ENCODE peak calls at places on chromosome 5, in eight cellular contexts. B, J, V, I, N, R, E and G are unnamed samples.

GRCh38 chr5:10351199-10351881 is 2.2 kb upstream of the MARCHF6 start:
- DNase-seq in B (no peak), J (no peak), V (no peak), I (peak), N (peak), R (no peak), E (no peak), G (peak)

GRCh38 chr5:150516011-150516410 is 8.1 kb downstream of the NDST1 start:
- DNase-seq in B (no peak), J (no peak), V (no peak), I (no peak), N (no peak), R (no peak), E (peak), G (peak)

GRCh38 chr5:73120222-73121108 is at the start of gene TMEM171:
- DNase-seq in B (no peak), J (no peak), V (no peak), I (no peak), N (peak), R (peak), E (no peak), G (peak)

GRCh38 chr5:131613423-131613822 is 21.6 kb downstream of the RAPGEF6 start:
- DNase-seq in B (no peak), J (no peak), V (no peak), I (no peak), N (no peak), R (no peak), E (no peak), G (no peak)

GRCh38 chr5:5192681-5193080 is 52.6 kb downstream of the ADAMTS16 start:
- DNase-seq in B (no peak), J (no peak), V (no peak), I (no peak), N (no peak), R (no peak), E (no peak), G (no peak)

GRCh38 chr5:154365823-154366222 is 80.0 kb upstream of the SAP30L start:
- DNase-seq in B (no peak), J (no peak), V (no peak), I (no peak), N (peak), R (no peak), E (no peak), G (peak)

GRCh38 chr5:168681556-168682183 is 102.5 kb upstream of the PANK3 start:
- DNase-seq in B (peak), J (no peak), V (no peak), I (no peak), N (no peak), R (peak), E (peak), G (peak)

GRCh38 chr5:14946813-14947640 is 75.4 kb upstream of the ANKH start:
- DNase-seq in B (no peak), J (no peak), V (no peak), I (no peak), N (peak), R (peak), E (no peak), G (no peak)

GRCh38 chr5:180080670-180081280 is 9.2 kb upstream of the RNF130 start:
- DNase-seq in B (no peak), J (no peak), V (no peak), I (no peak), N (no peak), R (no peak), E (no peak), G (no peak)

GRCh38 chr5:1542755-1543154 is 19.0 kb upstream of the LPCAT1 start:
- DNase-seq in B (no peak), J (no peak), V (no peak), I (no peak), N (peak), R (no peak), E (no peak), G (no peak)

GRCh38 chr5:88143693-88144218 is 124.9 kb downstream of the TMEM161B start:
- DNase-seq in B (no peak), J (no peak), V (no peak), I (no peak), N (no peak), R (peak), E (no peak), G (no peak)

GRCh38 chr5:56055287-56055686 is 60.5 kb upstream of the IL6ST start:
- DNase-seq in B (no peak), J (no peak), V (no peak), I (no peak), N (no peak), R (no peak), E (no peak), G (no peak)

GRCh38 chr5:147734839-147735238 is 47.7 kb downstream of the JAKMIP2 start:
- DNase-seq in B (no peak), J (no peak), V (no peak), I (no peak), N (no peak), R (no peak), E (no peak), G (no peak)

GRCh38 chr5:959581-960531 is 48.7 kb upstream of the NKD2 start:
- DNase-seq in B (no peak), J (no peak), V (no peak), I (no peak), N (no peak), R (no peak), E (no peak), G (no peak)

GRCh38 chr5:51618234-51618633 is 235.0 kb downstream of the ISL1 start:
- DNase-seq in B (no peak), J (no peak), V (no peak), I (no peak), N (no peak), R (peak), E (no peak), G (no peak)

GRCh38 chr5:112733586-112733985 is 4.1 kb upstream of the APC start:
- DNase-seq in B (no peak), J (no peak), V (no peak), I (no peak), N (peak), R (no peak), E (no peak), G (no peak)

GRCh38 chr5:139642891-139643871 is 5.0 kb upstream of the CXXC5 start:
- DNase-seq in B (no peak), J (no peak), V (no peak), I (no peak), N (peak), R (no peak), E (no peak), G (no peak)

GRCh38 chr5:59001716-59002115 is 418.8 kb downstream of the RAB3C start:
- DNase-seq in B (no peak), J (no peak), V (no peak), I (no peak), N (no peak), R (no peak), E (no peak), G (no peak)

GRCh38 chr5:139908749-139909148 is 113.1 kb downstream of the PSD2 start:
- DNase-seq in B (no peak), J (no peak), V (no peak), I (no peak), N (no peak), R (no peak), E (no peak), G (no peak)

GRCh38 chr5:79564798-79565279 is 47.4 kb upstream of the TENT2 start:
- DNase-seq in B (no peak), J (no peak), V (no peak), I (no peak), N (no peak), R (peak), E (no peak), G (no peak)

GRCh38 chr5:17148481-17148880 is 69.0 kb upstream of the BASP1 start:
- DNase-seq in B (no peak), J (no peak), V (no peak), I (no peak), N (no peak), R (no peak), E (no peak), G (no peak)

GRCh38 chr5:117982691-117983090 is 1005.7 kb downstream of the DTWD2 start:
- DNase-seq in B (no peak), J (no peak), V (no peak), I (no peak), N (no peak), R (no peak), E (no peak), G (no peak)

GRCh38 chr5:107671742-107672211 is 1.0 kb upstream of the EFNA5 start:
- DNase-seq in B (no peak), J (no peak), V (no peak), I (no peak), N (peak), R (peak), E (peak), G (peak)

GRCh38 chr5:75885849-75886596 is 168.8 kb upstream of the POC5 start:
- DNase-seq in B (no peak), J (no peak), V (no peak), I (no peak), N (no peak), R (peak), E (no peak), G (peak)

GRCh38 chr5:158463188-158463587 is 604.2 kb upstream of the CLINT1 start:
- DNase-seq in B (no peak), J (no peak), V (no peak), I (no peak), N (peak), R (no peak), E (no peak), G (no peak)

GRCh38 chr5:153991168-153991567 is 47.5 kb downstream of the FAM114A2 start:
- DNase-seq in B (no peak), J (no peak), V (no peak), I (no peak), N (no peak), R (no peak), E (no peak), G (no peak)

GRCh38 chr5:172661536-172661935 is 20.5 kb downstream of the NEURL1B start:
- DNase-seq in B (no peak), J (no peak), V (no peak), I (no peak), N (no peak), R (no peak), E (no peak), G (no peak)

GRCh38 chr5:172665049-172665541 is 24.0 kb downstream of the NEURL1B start:
- DNase-seq in B (no peak), J (no peak), V (no peak), I (no peak), N (no peak), R (no peak), E (no peak), G (no peak)

GRCh38 chr5:172664018-172664417 is 23.0 kb downstream of the NEURL1B start:
- DNase-seq in B (no peak), J (no peak), V (no peak), I (no peak), N (no peak), R (no peak), E (no peak), G (no peak)

GRCh38 chr5:172660974-172661373 is 19.9 kb downstream of the NEURL1B start:
- DNase-seq in B (no peak), J (no peak), V (no peak), I (no peak), N (no peak), R (no peak), E (no peak), G (no peak)

DNA sequence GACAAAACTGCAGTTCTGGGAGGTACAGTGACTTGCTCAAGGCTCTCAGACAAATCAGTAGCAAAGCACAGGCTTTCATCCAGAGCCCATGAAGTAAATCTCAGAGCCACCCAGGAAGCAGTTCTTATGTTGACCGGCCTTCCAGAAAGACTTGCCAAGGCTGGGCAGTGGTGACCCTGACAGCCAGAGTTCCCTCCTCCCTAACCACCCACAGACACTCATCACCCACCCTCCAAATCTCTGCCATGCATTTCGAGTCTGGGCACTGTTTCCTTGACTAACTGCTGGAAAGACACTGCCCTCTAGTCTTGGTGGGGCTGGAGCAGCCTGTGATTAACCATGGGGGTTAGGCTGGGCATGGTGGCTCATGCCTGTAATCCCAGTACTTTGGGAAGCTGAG is 21.5 kb downstream of the NEURL1B start:
- DNase-seq in B (no peak), J (no peak), V (no peak), I (no peak), N (no peak), R (no peak), E (no peak), G (no peak)
- H3K27ac ChIP-seq in B (peak), J (no peak), V (peak), I (no peak), N (no peak), R (no peak), E (peak), G (no peak)

DNA sequence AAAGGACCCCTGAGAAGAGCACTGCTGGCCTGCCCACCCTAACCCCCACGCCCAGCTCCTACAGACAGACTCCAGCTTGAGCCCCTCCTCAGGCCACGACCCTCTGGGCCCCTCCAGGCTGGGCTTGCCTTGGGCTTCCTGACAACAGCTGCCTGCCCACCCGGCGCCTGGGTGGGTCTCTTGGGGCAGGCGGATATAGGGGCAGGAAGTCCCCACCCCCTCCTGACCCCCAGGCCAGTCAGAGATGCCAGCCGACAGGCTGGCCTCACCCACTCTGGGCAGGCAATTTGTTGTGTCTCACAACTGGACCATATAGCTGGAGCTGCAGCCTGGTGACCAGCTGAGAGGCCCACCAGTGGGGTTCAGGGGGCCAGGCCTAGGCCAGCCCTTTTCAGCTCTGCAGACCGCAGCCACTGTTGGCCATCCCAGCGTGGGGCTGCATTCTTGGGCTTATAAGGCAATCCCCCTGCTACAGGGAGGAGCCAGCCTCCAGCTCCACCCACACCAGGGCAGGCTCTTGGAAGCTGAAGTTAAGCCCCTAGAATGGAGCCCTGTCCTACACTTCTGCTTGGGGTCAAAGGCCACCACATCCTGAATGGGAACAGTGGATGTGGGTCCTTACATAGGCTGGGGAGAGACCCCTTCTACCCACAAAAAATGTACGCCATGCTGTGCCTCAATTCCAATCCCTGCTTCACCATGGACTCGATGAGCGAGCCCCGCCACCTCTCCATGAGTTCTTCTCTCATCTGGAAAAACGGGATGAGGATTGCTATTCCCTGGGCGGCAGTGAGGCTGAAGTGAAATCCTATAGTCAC is 2.0 kb downstream of the PDLIM7 start:
- DNase-seq in B (no peak), J (peak), V (no peak), I (peak), N (peak), R (peak), E (peak), G (peak)
- TF ChIP-seq CTCF in B (peak), J (no peak), V (no peak), I (no peak), N (no peak), R (no peak), E (no peak), G (no peak)

DNA sequence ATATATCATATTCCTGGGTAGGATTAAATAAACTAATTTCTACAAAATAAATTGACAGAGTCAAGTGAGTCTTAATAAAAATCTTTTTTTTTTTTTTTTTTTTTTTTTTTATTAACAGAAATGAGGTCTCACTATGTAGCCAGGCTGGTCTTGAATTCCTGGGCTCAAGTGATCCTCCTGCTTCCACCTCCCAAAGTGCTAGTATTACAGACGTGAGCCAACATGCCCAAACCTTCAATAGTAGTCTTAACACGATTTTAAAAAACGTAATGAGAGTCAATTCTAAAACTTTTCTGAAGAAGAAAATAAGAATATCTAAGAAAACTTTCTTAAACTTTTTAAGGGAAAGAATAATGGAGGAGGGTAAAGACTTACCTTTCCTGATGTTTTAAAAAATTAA is 84.2 kb downstream of the YIPF5 start:
- DNase-seq in B (no peak), J (no peak), V (no peak), I (no peak), N (no peak), R (no peak), E (no peak), G (no peak)
- H3K4me3 ChIP-seq in B (no peak), J (no peak), V (no peak), I (no peak), N (no peak), R (no peak), E (no peak), G (no peak)

GRCh38 chr5:81506900-81507588 is 113.1 kb upstream of the ACOT12 start:
- DNase-seq in B (peak), J (peak), V (no peak), I (peak), N (peak), R (peak), E (no peak), G (peak)

GRCh38 chr5:81505672-81506071 is 111.7 kb upstream of the ACOT12 start:
- DNase-seq in B (no peak), J (no peak), V (no peak), I (no peak), N (no peak), R (no peak), E (no peak), G (no peak)

DNA sequence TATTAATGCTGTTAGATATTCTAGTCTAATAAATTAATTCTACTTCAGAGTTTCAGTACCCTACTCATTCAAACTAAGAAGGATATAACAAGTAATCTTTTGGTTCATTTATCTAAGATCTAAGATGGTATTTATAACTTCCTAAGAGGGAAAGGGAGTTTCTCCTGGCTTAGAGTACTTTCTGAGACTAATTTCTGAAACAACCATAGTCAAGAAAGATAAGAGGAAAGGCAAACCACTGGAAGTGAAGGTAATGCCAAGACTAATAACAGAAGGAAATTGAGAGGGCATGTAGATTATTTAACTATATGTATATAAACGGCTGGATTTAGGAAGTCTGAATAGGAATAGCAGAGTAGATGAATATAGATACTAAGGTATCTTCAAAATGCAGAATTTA is 112.4 kb upstream of the ACOT12 start:
- DNase-seq in B (no peak), J (no peak), V (no peak), I (no peak), N (no peak), R (no peak), E (no peak), G (no peak)
- H3K27ac ChIP-seq in B (peak), J (no peak), V (no peak), I (no peak), N (no peak), R (no peak), E (peak), G (no peak)

GRCh38 chr5:163354685-163355084 is 82.7 kb upstream of the CCNG1 start:
- DNase-seq in B (no peak), J (no peak), V (no peak), I (no peak), N (peak), R (no peak), E (no peak), G (no peak)

GRCh38 chr5:163347671-163348070 is 89.7 kb upstream of the CCNG1 start:
- DNase-seq in B (no peak), J (peak), V (no peak), I (peak), N (peak), R (peak), E (no peak), G (peak)

GRCh38 chr5:163352531-163352930 is 84.9 kb upstream of the CCNG1 start:
- DNase-seq in B (no peak), J (no peak), V (no peak), I (no peak), N (no peak), R (no peak), E (no peak), G (no peak)

GRCh38 chr5:163350083-163350482 is 87.3 kb upstream of the CCNG1 start:
- DNase-seq in B (no peak), J (no peak), V (no peak), I (no peak), N (peak), R (no peak), E (no peak), G (no peak)
- TF ChIP-seq CTCF in B (no peak), J (no peak), V (no peak), I (no peak), N (peak), R (peak), E (no peak), G (peak)

GRCh38 chr5:2751592-2752021 is at the start of gene IRX2:
- DNase-seq in B (no peak), J (peak), V (no peak), I (no peak), N (peak), R (peak), E (peak), G (no peak)
- H3K4me3 ChIP-seq in B (no peak), J (peak), V (peak), I (no peak), N (peak), R (peak), E (peak), G (peak)

GRCh38 chr5:53355930-53356329 is 124.5 kb upstream of the FST start:
- DNase-seq in B (no peak), J (no peak), V (no peak), I (no peak), N (peak), R (no peak), E (no peak), G (no peak)

GRCh38 chr5:53357439-53357838 is 123.0 kb upstream of the FST start:
- DNase-seq in B (no peak), J (no peak), V (no peak), I (no peak), N (no peak), R (no peak), E (no peak), G (no peak)

GRCh38 chr5:53358794-53359193 is 121.6 kb upstream of the FST start:
- DNase-seq in B (no peak), J (no peak), V (no peak), I (no peak), N (no peak), R (no peak), E (no peak), G (no peak)

GRCh38 chr5:53350991-53351770 is 129.2 kb upstream of the FST start:
- DNase-seq in B (no peak), J (no peak), V (no peak), I (no peak), N (peak), R (no peak), E (no peak), G (no peak)

DNA sequence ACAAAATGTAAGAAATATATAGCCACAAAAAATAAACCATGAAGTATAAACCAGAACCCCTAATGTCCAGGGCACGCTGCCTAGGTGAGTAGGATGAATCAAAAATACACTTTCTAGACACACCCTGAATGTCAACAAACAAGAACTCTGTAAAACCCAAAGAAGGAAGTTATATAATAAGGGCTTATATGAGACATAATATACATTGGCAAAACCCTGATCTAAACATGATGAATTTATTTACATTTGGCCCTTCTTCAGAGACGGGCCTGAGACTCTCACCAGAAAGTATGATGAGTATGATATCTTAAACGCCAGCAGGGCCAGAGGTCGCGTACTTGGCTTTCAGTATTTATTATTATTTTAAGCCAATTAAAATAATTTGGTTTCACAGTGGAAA is 125.1 kb upstream of the FST start:
- DNase-seq in B (no peak), J (no peak), V (no peak), I (no peak), N (peak), R (no peak), E (no peak), G (no peak)
- H3K27ac ChIP-seq in B (no peak), J (no peak), V (no peak), I (no peak), N (peak), R (no peak), E (no peak), G (no peak)